ENCODE peak calls at places on chromosomes 2 and 18, in ten cellular contexts. E is heart left ventricle, T is breast epithelium, A is esophagus squamous epithelium, B is GM12892, D is upper lobe of left lung, U is endothelial cell of umbilical vein, W is ovary, C is stomach, O is lower leg skin. I is an unnamed sample.

GRCh38 chr2:45415534-45416123 is 195.4 kb downstream of the SRBD1 start:
- DNase-seq in E (no peak), T (no peak), A (no peak), B (no peak), D (no peak), U (no peak), W (no peak), C (no peak), O (no peak), I (no peak)

GRCh38 chr2:152320166-152320565 is 14.8 kb upstream of the FMNL2 start:
- DNase-seq in E (no peak), T (no peak), A (no peak), B (no peak), D (peak), U (no peak), W (no peak), C (no peak), O (no peak), I (no peak)

GRCh38 chr2:70482401-70482800 is 71.2 kb downstream of the TGFA start:
- DNase-seq in E (no peak), T (no peak), A (no peak), B (no peak), D (no peak), U (no peak), W (no peak), C (no peak), O (no peak), I (no peak)

GRCh38 chr2:44184106-44184505 is 15.4 kb downstream of the PPM1B start:
- DNase-seq in E (no peak), T (no peak), A (no peak), B (no peak), D (no peak), U (no peak), W (no peak), C (no peak), O (no peak), I (no peak)

GRCh38 chr2:20149703-20150030 is 75.3 kb downstream of the SDC1 start:
- DNase-seq in E (no peak), T (no peak), A (no peak), B (no peak), D (no peak), U (no peak), W (no peak), C (peak), O (peak), I (no peak)

GRCh38 chr18:32424696-32425095 is 46.0 kb downstream of the GAREM1 start:
- DNase-seq in E (peak), T (no peak), A (no peak), B (no peak), D (no peak), U (no peak), W (no peak), C (no peak), O (no peak), I (no peak)

GRCh38 chr2:25418944-25419677 is 77.4 kb upstream of the DNMT3A start:
- DNase-seq in E (no peak), T (no peak), A (no peak), B (no peak), D (no peak), U (no peak), W (no peak), C (no peak), O (no peak), I (no peak)

GRCh38 chr2:171723724-171724683 is 36.7 kb downstream of the DYNC1I2 start:
- DNase-seq in E (no peak), T (no peak), A (no peak), B (no peak), D (no peak), U (peak), W (no peak), C (peak), O (no peak), I (peak)

GRCh38 chr18:26978812-26979341 is 113.4 kb upstream of the AQP4 start:
- DNase-seq in E (no peak), T (no peak), A (no peak), B (peak), D (no peak), U (no peak), W (no peak), C (no peak), O (no peak), I (no peak)

GRCh38 chr18:8262221-8262620 is 347.0 kb upstream of the RAB12 start:
- DNase-seq in E (no peak), T (no peak), A (no peak), B (no peak), D (no peak), U (no peak), W (no peak), C (no peak), O (no peak), I (no peak)

GRCh38 chr2:47905454-47906260 is 641 bp downstream of the FBXO11 start:
- DNase-seq in E (peak), T (peak), A (peak), B (peak), D (peak), U (peak), W (peak), C (peak), O (peak), I (peak)

GRCh38 chr2:72457801-72458516 is 310.3 kb upstream of the CYP26B1 start:
- DNase-seq in E (no peak), T (no peak), A (no peak), B (no peak), D (no peak), U (no peak), W (no peak), C (no peak), O (no peak), I (no peak)

GRCh38 chr2:33000986-33001385 is 54.2 kb downstream of the LTBP1 start:
- DNase-seq in E (no peak), T (no peak), A (no peak), B (no peak), D (no peak), U (no peak), W (no peak), C (no peak), O (no peak), I (no peak)

GRCh38 chr2:127637725-127638252 is 8.2 kb upstream of the GPR17 start:
- DNase-seq in E (peak), T (no peak), A (no peak), B (no peak), D (peak), U (peak), W (no peak), C (no peak), O (no peak), I (no peak)

GRCh38 chr2:69645026-69645425 is 1.5 kb upstream of the AAK1 start:
- DNase-seq in E (no peak), T (no peak), A (no peak), B (no peak), D (no peak), U (peak), W (no peak), C (no peak), O (no peak), I (peak)

GRCh38 chr2:73856214-73856613 is 27.5 kb downstream of the STAMBP start:
- DNase-seq in E (no peak), T (no peak), A (no peak), B (no peak), D (no peak), U (no peak), W (no peak), C (no peak), O (no peak), I (no peak)

GRCh38 chr18:55539240-55539639 is 48.8 kb downstream of the TCF4 start:
- DNase-seq in E (no peak), T (no peak), A (no peak), B (no peak), D (no peak), U (no peak), W (no peak), C (no peak), O (no peak), I (peak)

GRCh38 chr2:158914731-158915130 is 53.7 kb upstream of the TANC1 start:
- DNase-seq in E (no peak), T (no peak), A (no peak), B (no peak), D (no peak), U (no peak), W (no peak), C (no peak), O (no peak), I (no peak)

GRCh38 chr2:222336442-222336841 is 37.6 kb upstream of the PAX3 start:
- DNase-seq in E (no peak), T (no peak), A (no peak), B (no peak), D (no peak), U (no peak), W (no peak), C (no peak), O (no peak), I (no peak)

GRCh38 chr2:63051795-63052333 is 1.2 kb downstream of the OTX1 start:
- DNase-seq in E (no peak), T (no peak), A (no peak), B (peak), D (no peak), U (no peak), W (no peak), C (no peak), O (no peak), I (no peak)

GRCh38 chr2:45170191-45170975 is 161.1 kb upstream of the SIX2 start:
- DNase-seq in E (no peak), T (no peak), A (no peak), B (peak), D (no peak), U (no peak), W (no peak), C (no peak), O (no peak), I (no peak)

GRCh38 chr2:167908786-167909185 is 338.6 kb downstream of the STK39 start:
- DNase-seq in E (no peak), T (no peak), A (no peak), B (no peak), D (no peak), U (no peak), W (no peak), C (no peak), O (no peak), I (no peak)

GRCh38 chr2:7692657-7693161 is 775.5 kb downstream of the RNF144A start:
- DNase-seq in E (no peak), T (no peak), A (no peak), B (no peak), D (no peak), U (no peak), W (no peak), C (no peak), O (no peak), I (peak)

GRCh38 chr2:105828543-105828942 is 83.8 kb downstream of the NCK2 start:
- DNase-seq in E (no peak), T (no peak), A (no peak), B (no peak), D (no peak), U (no peak), W (no peak), C (no peak), O (no peak), I (no peak)

GRCh38 chr18:79534356-79534755 is 138.6 kb downstream of the NFATC1 start:
- DNase-seq in E (no peak), T (no peak), A (no peak), B (no peak), D (no peak), U (no peak), W (no peak), C (no peak), O (no peak), I (no peak)

GRCh38 chr18:63689064-63689463 is 13.7 kb upstream of the SERPINB11 start:
- DNase-seq in E (no peak), T (no peak), A (no peak), B (no peak), D (no peak), U (no peak), W (no peak), C (no peak), O (no peak), I (no peak)

DNA sequence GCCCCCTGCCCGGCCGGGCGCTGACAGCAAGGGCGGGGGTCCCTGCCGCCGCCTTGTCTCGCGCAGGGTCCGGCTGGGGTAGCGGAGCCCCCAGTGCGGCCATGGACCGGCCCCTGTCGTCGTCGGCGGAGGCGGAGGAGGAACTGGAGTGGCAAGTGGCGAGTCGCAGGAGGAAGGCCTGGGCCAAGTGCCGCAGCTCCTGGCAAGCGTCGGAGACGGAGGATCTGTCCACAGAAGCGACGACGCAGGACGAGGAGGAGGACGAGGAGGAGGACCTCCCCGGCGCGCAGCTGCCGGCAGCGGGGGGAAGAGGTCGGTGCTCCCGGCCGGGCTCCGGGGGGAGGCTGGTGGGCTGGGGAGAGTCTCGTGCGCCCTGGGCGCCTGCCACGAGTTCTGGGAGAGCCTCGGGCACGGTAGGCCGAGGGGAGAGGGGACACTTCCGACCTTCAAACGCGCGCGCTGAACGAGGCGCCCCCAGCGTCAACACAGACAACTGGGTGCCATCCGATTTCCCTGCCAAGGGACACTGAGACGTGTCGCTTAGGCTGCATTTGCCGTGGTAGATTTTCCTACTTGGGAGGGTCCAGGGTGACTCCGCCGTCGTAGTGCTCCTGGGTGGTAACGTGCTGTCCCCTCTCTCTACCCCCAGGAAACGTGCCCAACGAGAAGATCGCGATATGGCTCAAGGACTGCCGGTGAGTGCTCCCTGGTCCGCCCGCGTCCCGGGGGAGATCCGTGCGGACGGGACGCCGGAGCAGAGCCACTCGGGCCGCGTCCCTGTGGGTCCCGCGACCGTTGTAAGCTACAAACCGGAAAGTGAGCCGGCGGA is 650 bp downstream of the ITPRID2 start:
- DNase-seq in E (peak), T (peak), A (peak), B (peak), D (peak), U (peak), W (peak), C (peak), O (peak), I (peak)
- TF ChIP-seq POLR2A in E (peak), T (peak), A (no peak), B (peak), D (no peak), U (peak), W (peak), C (no peak), O (no peak), I (peak)

GRCh38 chr18:75209129-75209951 is at the start of gene PTGR3:
- DNase-seq in E (peak), T (peak), A (peak), B (peak), D (peak), U (peak), W (peak), C (peak), O (peak), I (peak)
- TF ChIP-seq POLR2A in E (peak), T (no peak), A (peak), B (peak), D (no peak), U (no peak), W (peak), C (no peak), O (no peak), I (peak)

GRCh38 chr2:189762551-189763298 is at the start of gene OSGEPL1:
- DNase-seq in E (peak), T (peak), A (peak), B (peak), D (peak), U (peak), W (peak), C (peak), O (peak), I (peak)
- TF ChIP-seq POLR2A in E (peak), T (no peak), A (no peak), B (peak), D (no peak), U (peak), W (no peak), C (no peak), O (no peak), I (peak)

DNA sequence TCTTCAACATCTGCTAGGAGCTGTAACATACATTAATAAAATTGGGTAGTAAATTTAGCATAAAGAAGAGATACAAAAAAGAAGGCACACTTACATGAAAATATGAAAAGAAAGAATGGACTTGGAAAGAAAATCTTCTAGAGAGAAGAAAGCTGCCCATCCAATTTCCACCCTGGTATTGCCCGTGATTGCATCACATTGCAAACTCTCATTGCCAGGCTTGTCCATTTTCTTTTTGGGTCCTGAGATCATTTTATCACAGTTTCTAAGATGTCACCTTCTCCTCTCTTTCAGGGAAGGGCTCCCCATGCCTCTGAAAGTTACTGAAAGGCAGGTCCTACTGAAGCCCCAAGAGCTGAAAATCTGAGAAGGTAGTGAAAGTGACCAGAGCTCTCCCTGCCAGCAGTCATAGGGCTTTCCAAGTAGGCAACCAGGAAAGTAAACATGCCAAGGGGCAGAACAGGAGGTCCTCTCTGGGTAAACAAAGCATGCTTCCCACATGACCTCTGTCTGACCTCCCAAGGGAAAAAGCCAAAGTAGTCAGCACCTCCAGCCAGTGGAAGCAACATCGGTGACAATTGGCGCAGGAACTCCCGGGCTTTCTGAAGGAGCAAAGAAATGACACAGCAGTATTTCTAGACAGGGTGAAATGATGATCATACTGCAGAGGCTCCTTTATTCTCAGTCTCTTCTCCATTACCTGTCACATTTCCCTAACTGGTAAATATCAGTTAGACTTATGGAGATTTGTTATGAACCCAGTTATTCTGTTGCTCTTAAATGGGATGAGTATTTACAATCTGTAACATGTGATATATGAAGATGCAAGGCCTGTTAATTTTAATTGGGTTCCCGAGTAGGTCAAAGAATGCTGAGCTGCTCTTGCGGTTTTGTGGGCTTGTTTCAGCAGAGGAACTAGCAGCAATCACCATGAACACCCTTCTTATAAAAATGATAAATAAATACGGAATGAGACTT is 321.2 kb downstream of the RND3 start:
- DNase-seq in E (no peak), T (peak), A (no peak), B (no peak), D (peak), U (peak), W (no peak), C (peak), O (no peak), I (no peak)
- TF ChIP-seq POLR2A in E (no peak), T (no peak), A (no peak), B (no peak), D (no peak), U (no peak), W (no peak), C (no peak), O (no peak), I (no peak)

DNA sequence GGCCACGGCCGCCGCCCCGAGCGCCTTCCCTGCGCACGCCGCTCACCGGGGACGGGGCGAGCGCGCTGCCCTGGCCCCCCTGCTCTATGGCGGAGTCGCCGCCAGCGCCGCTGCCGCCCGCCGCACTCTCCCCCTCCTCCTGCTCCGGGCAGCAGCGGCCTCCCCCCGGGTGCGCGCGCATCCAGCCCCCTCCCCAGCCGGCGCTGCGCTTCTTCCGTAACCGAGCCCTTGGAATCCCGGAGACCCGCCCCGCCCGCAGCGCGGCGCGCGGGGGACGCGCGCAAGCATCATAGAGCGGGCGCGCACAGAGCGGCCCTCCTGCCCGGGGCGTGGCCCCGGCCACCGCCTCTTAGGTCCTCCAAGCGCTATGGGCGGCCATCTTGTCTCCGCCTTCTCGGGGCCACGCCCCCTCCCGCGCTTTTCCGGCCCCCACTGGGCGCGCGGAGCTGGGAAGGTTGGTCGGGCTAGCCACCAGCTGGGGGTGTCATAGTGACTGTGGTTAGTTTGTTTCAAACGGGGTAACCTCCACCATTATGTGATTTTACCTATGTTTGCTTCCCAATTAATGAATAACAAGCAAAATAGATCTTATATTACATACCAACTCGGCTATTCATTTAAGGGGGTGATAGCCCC is at the start of gene MBD2:
- DNase-seq in E (peak), T (peak), A (peak), B (peak), D (peak), U (peak), W (peak), C (peak), O (peak), I (peak)
- TF ChIP-seq POLR2A in E (peak), T (peak), A (peak), B (peak), D (peak), U (peak), W (peak), C (no peak), O (no peak), I (peak)

GRCh38 chr2:24353933-24354332 is 6.4 kb downstream of the ITSN2 start:
- DNase-seq in E (no peak), T (no peak), A (no peak), B (no peak), D (no peak), U (no peak), W (no peak), C (no peak), O (no peak), I (peak)
- TF ChIP-seq POLR2A in E (no peak), T (no peak), A (no peak), B (no peak), D (no peak), U (no peak), W (no peak), C (no peak), O (no peak), I (no peak)

DNA sequence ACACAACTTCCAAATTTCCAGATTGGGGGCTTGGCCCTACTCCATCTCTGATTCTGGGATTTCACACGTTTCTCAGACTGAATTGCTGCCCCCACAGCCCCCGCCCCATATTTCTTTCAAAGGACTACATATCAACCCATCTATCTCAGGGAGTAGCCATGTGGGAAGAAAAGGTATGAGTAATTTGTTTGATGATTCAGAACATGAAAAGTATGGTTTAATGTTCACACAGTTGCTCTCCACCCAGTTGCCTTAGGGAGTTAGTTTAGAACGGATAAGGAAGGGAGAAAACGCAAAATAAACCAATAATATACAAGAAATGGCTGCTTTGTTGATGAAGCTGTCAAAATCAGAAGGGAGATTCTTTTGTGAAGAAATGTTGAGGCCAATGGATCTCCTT is 145.1 kb downstream of the PIEZO2 start:
- DNase-seq in E (no peak), T (no peak), A (no peak), B (no peak), D (no peak), U (no peak), W (no peak), C (no peak), O (no peak), I (no peak)
- TF ChIP-seq POLR2A in E (no peak), T (no peak), A (no peak), B (no peak), D (no peak), U (no peak), W (no peak), C (no peak), O (no peak), I (no peak)